ENCODE peak calls at places on chromosomes 7 and 10, in nine cellular contexts. E, S, M, R, B, O, L, F and T are unnamed samples.

GRCh38 chr10:12643279-12643678 is 293.9 kb downstream of the CAMK1D start:
- DNase-seq in E (no peak), S (no peak), M (peak), R (no peak), B (no peak), O (no peak), L (peak), F (no peak), T (no peak)

GRCh38 chr7:133854739-133855138 is 272.4 kb upstream of the LRGUK start:
- DNase-seq in E (peak), S (peak), M (peak), R (peak), B (no peak), O (no peak), L (peak), F (peak), T (no peak)

GRCh38 chr7:150996289-150997074 is 5.7 kb downstream of the NOS3 start:
- DNase-seq in E (no peak), S (no peak), M (no peak), R (no peak), B (no peak), O (no peak), L (peak), F (no peak), T (peak)

GRCh38 chr10:125002423-125003145 is 60.7 kb downstream of the ZRANB1 start:
- DNase-seq in E (no peak), S (peak), M (no peak), R (no peak), B (no peak), O (no peak), L (no peak), F (no peak), T (peak)

GRCh38 chr7:64876792-64877713 is 26.0 kb upstream of the ZNF273 start:
- DNase-seq in E (peak), S (peak), M (peak), R (peak), B (peak), O (peak), L (peak), F (peak), T (peak)

GRCh38 chr7:77327932-77328628 is 88.1 kb downstream of the GSAP start:
- DNase-seq in E (peak), S (no peak), M (no peak), R (no peak), B (no peak), O (no peak), L (no peak), F (no peak), T (no peak)

GRCh38 chr10:110398419-110399162 is 93.9 kb upstream of the SMNDC1 start:
- DNase-seq in E (no peak), S (no peak), M (no peak), R (peak), B (no peak), O (no peak), L (peak), F (peak), T (peak)

GRCh38 chr10:93124580-93125318 is 51.1 kb downstream of the CYP26A1 start:
- DNase-seq in E (no peak), S (no peak), M (no peak), R (no peak), B (no peak), O (no peak), L (no peak), F (no peak), T (no peak)

GRCh38 chr10:88138319-88138848 is 275.0 kb downstream of the PTEN start:
- DNase-seq in E (no peak), S (peak), M (no peak), R (no peak), B (no peak), O (no peak), L (no peak), F (no peak), T (no peak)

GRCh38 chr7:289209-289755 is 688 bp upstream of the FOXL3 start:
- DNase-seq in E (no peak), S (no peak), M (no peak), R (no peak), B (no peak), O (no peak), L (no peak), F (no peak), T (no peak)

GRCh38 chr10:54133201-54133600 is 667.8 kb downstream of the PCDH15 start:
- DNase-seq in E (no peak), S (no peak), M (no peak), R (no peak), B (no peak), O (no peak), L (peak), F (no peak), T (no peak)

GRCh38 chr10:110008518-110009339 is 945 bp downstream of the ADD3 start:
- DNase-seq in E (no peak), S (peak), M (peak), R (peak), B (peak), O (peak), L (peak), F (peak), T (peak)

GRCh38 chr7:98214811-98215321 is 3.6 kb downstream of the BHLHA15 start:
- DNase-seq in E (no peak), S (peak), M (no peak), R (no peak), B (no peak), O (no peak), L (no peak), F (no peak), T (peak)

GRCh38 chr7:25913574-25914224 is 238.3 kb upstream of the NFE2L3 start:
- DNase-seq in E (no peak), S (no peak), M (peak), R (no peak), B (no peak), O (no peak), L (no peak), F (peak), T (no peak)

GRCh38 chr10:91587710-91588638 is 44.9 kb downstream of the PPP1R3C start:
- DNase-seq in E (no peak), S (no peak), M (no peak), R (peak), B (no peak), O (no peak), L (no peak), F (peak), T (peak)

GRCh38 chr7:158816271-158816670 is 13.0 kb downstream of the ESYT2 start:
- DNase-seq in E (no peak), S (no peak), M (no peak), R (no peak), B (no peak), O (no peak), L (peak), F (no peak), T (no peak)

GRCh38 chr7:74231232-74231590 is 21.4 kb downstream of the LAT2 start:
- DNase-seq in E (no peak), S (peak), M (no peak), R (no peak), B (no peak), O (no peak), L (no peak), F (no peak), T (no peak)

GRCh38 chr10:43238462-43238861 is 28.4 kb downstream of the RASGEF1A start:
- DNase-seq in E (no peak), S (no peak), M (no peak), R (no peak), B (no peak), O (no peak), L (no peak), F (no peak), T (peak)

GRCh38 chr7:106071356-106071998 is 40.6 kb downstream of the SYPL1 start:
- DNase-seq in E (no peak), S (peak), M (no peak), R (peak), B (peak), O (peak), L (peak), F (peak), T (no peak)

GRCh38 chr10:132334883-132335188 is 2.8 kb downstream of the LRRC27 start:
- DNase-seq in E (no peak), S (no peak), M (no peak), R (no peak), B (no peak), O (no peak), L (no peak), F (no peak), T (no peak)

GRCh38 chr7:19470031-19470430 is 238.8 kb downstream of the POLR1F start:
- DNase-seq in E (no peak), S (no peak), M (no peak), R (no peak), B (no peak), O (no peak), L (no peak), F (no peak), T (no peak)

GRCh38 chr7:21454182-21454581 is 26.3 kb downstream of the SP4 start:
- DNase-seq in E (no peak), S (no peak), M (no peak), R (no peak), B (no peak), O (no peak), L (peak), F (no peak), T (no peak)

GRCh38 chr7:131605280-131605878 is 49.0 kb upstream of the PODXL start:
- DNase-seq in E (no peak), S (no peak), M (peak), R (no peak), B (no peak), O (no peak), L (peak), F (peak), T (no peak)